ENCODE peak calls at places on chromosomes 13 and 19, in seven cellular contexts. V, W, G, R, U, Y and S are unnamed samples.

GRCh38 chr19:7851623-7852500 is 21.8 kb downstream of the EVI5L start:
- DNase-seq in U (no peak), R (no peak), W (peak; percentile 68), Y (no peak), G (no peak), V (no peak), S (no peak)

GRCh38 chr13:103188688-103189326 is 122.6 kb upstream of the SLC10A2 start:
- DNase-seq in R (peak; percentile 47), W (no peak), Y (no peak), V (peak; percentile 35), U (no peak), G (no peak), S (no peak)

GRCh38 chr13:98528663-98529064 is 48.2 kb downstream of the STK24 start:
- DNase-seq in Y (no peak), U (no peak), W (no peak), G (no peak), V (no peak), R (peak; percentile 36), S (no peak)

GRCh38 chr13:35144496-35144895 is 202.4 kb downstream of the NBEA start:
- DNase-seq in U (no peak), Y (no peak), V (no peak), W (no peak), R (no peak), G (no peak), S (no peak)

GRCh38 chr19:34452671-34453253 is 24.6 kb downstream of the UBA2 start:
- DNase-seq in W (no peak), Y (no peak), V (no peak), U (no peak), R (peak; percentile 52), G (no peak), S (peak; percentile 31)

GRCh38 chr13:43232866-43233265 is 209.5 kb downstream of the DNAJC15 start:
- DNase-seq in R (peak; percentile 77), G (no peak), Y (no peak), V (no peak), U (no peak), W (no peak), S (peak; percentile 28)

GRCh38 chr19:383922-384800 is 24.8 kb downstream of the C2CD4C start:
- DNase-seq in R (no peak), U (no peak), W (no peak), G (no peak), Y (no peak), V (peak; percentile 20), S (no peak)

GRCh38 chr19:27671876-27672275 is 1541.1 kb downstream of the UQCRFS1 start:
- DNase-seq in R (no peak), G (no peak), W (no peak), U (peak; percentile 13), V (no peak), Y (no peak), S (no peak)

GRCh38 chr19:55086730-55087541 is 11.3 kb downstream of the EPS8L1 start:
- DNase-seq in G (peak; percentile 97), R (peak; percentile 95), U (peak; percentile 96), Y (peak; percentile 67), W (peak; percentile 98), V (no peak), S (peak; percentile 34)

GRCh38 chr13:106133025-106133424 is 402.4 kb downstream of the EFNB2 start:
- DNase-seq in G (no peak), V (no peak), W (no peak), Y (no peak), U (no peak), R (peak; percentile 87), S (peak; percentile 92)

GRCh38 chr13:94169783-94170513 is 309.5 kb downstream of the DCT start:
- DNase-seq in Y (no peak), G (no peak), V (no peak), U (no peak), R (no peak), W (peak; percentile 85), S (no peak)

GRCh38 chr13:101738336-101738735 is 285.9 kb downstream of the ITGBL1 start:
- DNase-seq in R (no peak), W (no peak), Y (no peak), V (no peak), U (no peak), G (no peak), S (no peak)

GRCh38 chr19:47356900-47357299 is 7.8 kb downstream of the DHX34 start:
- DNase-seq in Y (no peak), G (no peak), V (no peak), W (no peak), U (no peak), R (no peak), S (no peak)

GRCh38 chr13:25329706-25330105 is 28.3 kb downstream of the NUP58 start:
- DNase-seq in G (no peak), V (peak; percentile 74), W (no peak), R (peak; percentile 71), U (no peak), Y (no peak), S (no peak)

GRCh38 chr19:34222386-34222785 is 32.0 kb upstream of the GARRE1 start:
- DNase-seq in G (no peak), U (no peak), V (no peak), Y (no peak), W (no peak), R (no peak), S (no peak)

GRCh38 chr13:30861163-30861562 is 44.9 kb upstream of the MEDAG start:
- DNase-seq in U (no peak), V (no peak), Y (no peak), G (no peak), W (no peak), R (no peak), S (no peak)

GRCh38 chr13:87999791-88000190 is 328.6 kb downstream of the SLITRK5 start:
- DNase-seq in R (no peak), U (no peak), W (no peak), V (peak; percentile 33), G (no peak), Y (no peak), S (no peak)

GRCh38 chr19:56960959-56961622 is 120.6 kb upstream of the PEG3 start:
- DNase-seq in U (no peak), W (no peak), R (no peak), V (no peak), G (no peak), Y (no peak), S (no peak)

GRCh38 chr13:79679334-79679733 is 198.4 kb downstream of the NDFIP2 start:
- DNase-seq in W (peak; percentile 82), V (peak; percentile 73), R (peak; percentile 90), Y (no peak), U (peak; percentile 76), G (peak; percentile 77), S (no peak)

GRCh38 chr13:86946734-86947133 is 724.4 kb upstream of the SLITRK5 start:
- DNase-seq in W (no peak), R (no peak), Y (no peak), V (no peak), G (no peak), U (no peak), S (no peak)

GRCh38 chr13:40120288-40120687 is 464.8 kb downstream of the COG6 start:
- DNase-seq in Y (no peak), R (peak; percentile 79), V (no peak), W (no peak), U (no peak), G (no peak), S (no peak)

GRCh38 chr13:36385471-36385870 is 39.3 kb upstream of the SPART start:
- DNase-seq in R (peak; percentile 27), G (no peak), V (no peak), W (no peak), Y (no peak), U (no peak), S (no peak)

GRCh38 chr13:73399347-73400216 is 340.8 kb downstream of the KLF5 start:
- DNase-seq in W (no peak), R (no peak), G (no peak), V (no peak), Y (no peak), U (no peak), S (no peak)

GRCh38 chr19:54317965-54318240 is 4.9 kb upstream of the LILRA5 start:
- DNase-seq in Y (no peak), R (no peak), W (no peak), G (no peak), U (no peak), V (no peak), S (no peak)

GRCh38 chr19:34217952-34218817 is 36.2 kb upstream of the GARRE1 start:
- DNase-seq in Y (no peak), W (no peak), V (peak; percentile 55), R (peak; percentile 92), G (no peak), U (no peak), S (peak; percentile 98)

GRCh38 chr13:20585371-20585770 is 18.4 kb downstream of the IFT88 start:
- DNase-seq in V (no peak), R (no peak), Y (no peak), G (no peak), W (no peak), U (no peak), S (no peak)
- H3K4me3 ChIP-seq in V (no peak overlapping the region), R (no peak overlapping the region), Y (no peak overlapping the region), G (no peak overlapping the region), W (no peak overlapping the region), U (no peak overlapping the region), S (no peak overlapping the region)

GRCh38 chr19:45780146-45780447 is 2.2 kb downstream of the DMPK start:
- DNase-seq in U (no peak), R (no peak), W (no peak), V (no peak), Y (no peak), G (no peak), S (no peak)
- H3K4me3 ChIP-seq in U (no peak overlapping the region), R (no peak overlapping the region), W (no peak overlapping the region), V (no peak overlapping the region), Y (peak overlapping the region; percentile 94), G (peak overlapping the region; percentile 80), S (peak overlapping the region; percentile 23)

GRCh38 chr19:10587022-10587838 is at the start of gene AP1M2:
- DNase-seq in V (no peak), W (no peak), Y (no peak), G (no peak), U (no peak), R (no peak), S (no peak)
- H3K4me3 ChIP-seq in V (no peak within 1 kb of the TSS), W (no peak within 1 kb of the TSS), Y (no peak within 1 kb of the TSS), G (no peak within 1 kb of the TSS), U (peak within 1 kb of the TSS; percentile 44), R (no peak within 1 kb of the TSS), S (no peak within 1 kb of the TSS)

DNA sequence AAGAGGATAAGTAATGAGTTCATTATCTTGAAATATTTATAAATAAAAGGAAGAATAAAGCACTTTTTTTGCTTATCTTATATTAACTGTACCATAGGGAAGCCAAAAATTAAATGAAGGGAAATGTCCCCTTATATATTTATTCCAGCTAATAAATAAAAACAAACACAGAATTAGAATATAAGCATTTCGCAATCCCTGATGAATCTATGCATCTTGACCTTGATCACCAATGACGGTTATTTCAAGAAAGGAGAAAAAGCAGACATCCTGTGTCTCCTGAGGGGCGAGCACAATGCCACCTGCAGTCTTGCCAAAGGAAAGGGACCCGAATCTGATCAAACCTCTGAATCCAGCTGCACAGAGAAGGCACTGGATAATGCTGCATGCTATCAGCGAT is 29.3 kb upstream of the IRS2 start:
- DNase-seq in V (no peak), U (no peak), Y (no peak), G (no peak), W (no peak), R (no peak), S (no peak)
- H3K4me3 ChIP-seq in V (no peak overlapping the region), U (no peak overlapping the region), Y (no peak overlapping the region), G (no peak overlapping the region), W (no peak overlapping the region), R (no peak overlapping the region), S (no peak overlapping the region)